ENCODE peak calls at places on chromosomes 11 and 22, in seven cellular contexts. X is IMR-90, B is neuronal stem cell, T is H1, A is H9, E is mesenchymal stem cell, P is trophoblast cell. F is an unnamed sample. For H3K4me1 and H3K27me3, the result is how much of the 10 kb centered on the place peaks cover.

GRCh38 chr11:108616549-108616948 is 23.0 kb upstream of the EXPH5 start:
- DNase-seq in X (peak), T (no peak), A (no peak), B (no peak), E (peak), P (peak), F (peak)

GRCh38 chr11:43116071-43116470 is 195.7 kb upstream of the API5 start:
- DNase-seq in A (no peak), P (no peak), T (no peak), B (no peak), E (no peak), X (no peak), F (no peak)

GRCh38 chr11:98056945-98057344 is 963.8 kb upstream of the CNTN5 start:
- DNase-seq in B (no peak), A (no peak), T (no peak), X (no peak), P (no peak), E (no peak), F (peak)

GRCh38 chr11:31560842-31561476 is 51.4 kb downstream of the ELP4 start:
- DNase-seq in T (no peak), P (no peak), E (no peak), X (no peak), B (no peak), A (no peak), F (no peak)

GRCh38 chr11:128346808-128347207 is 240.6 kb downstream of the ETS1 start:
- DNase-seq in T (no peak), B (no peak), A (no peak), P (no peak), E (no peak), X (peak), F (no peak)

GRCh38 chr11:74524501-74524900 is 31.0 kb upstream of the LIPT2 start:
- DNase-seq in T (no peak), B (no peak), P (no peak), A (no peak), X (no peak), E (no peak), F (no peak)

GRCh38 chr11:561148-562003 is 606 bp downstream of the RASSF7 start:
- DNase-seq in T (no peak), A (no peak), P (no peak), E (no peak), X (no peak), B (no peak), F (peak)

GRCh38 chr11:16252373-16252772 is 104.0 kb downstream of the SOX6 start:
- DNase-seq in E (peak), X (peak), T (no peak), A (peak), B (no peak), P (no peak), F (peak)

GRCh38 chr22:33806191-33806590 is 114.1 kb downstream of the LARGE1 start:
- DNase-seq in P (no peak), X (peak), A (no peak), T (no peak), E (peak), B (no peak), F (no peak)

GRCh38 chr22:25347752-25348102 is 128.3 kb downstream of the CRYBB2 start:
- DNase-seq in E (no peak), P (no peak), T (no peak), X (peak), B (no peak), A (no peak), F (no peak)

GRCh38 chr11:12728417-12728816 is 54.2 kb downstream of the TEAD1 start:
- DNase-seq in E (no peak), T (no peak), A (no peak), B (no peak), X (peak), P (no peak), F (no peak)

GRCh38 chr11:12725047-12725862 is 51.0 kb downstream of the TEAD1 start:
- DNase-seq in P (peak), A (no peak), T (no peak), E (peak), B (no peak), X (no peak), F (no peak)

GRCh38 chr11:12724301-12725046 is 50.3 kb downstream of the TEAD1 start:
- DNase-seq in X (peak), B (no peak), A (peak), P (no peak), T (peak), E (peak), F (peak)

GRCh38 chr11:12727556-12728070 is 53.4 kb downstream of the TEAD1 start:
- DNase-seq in A (no peak), B (no peak), X (peak), E (no peak), P (no peak), T (no peak), F (no peak)

GRCh38 chr11:12725863-12726666 is 51.8 kb downstream of the TEAD1 start:
- DNase-seq in T (no peak), A (no peak), E (peak), X (peak), P (peak), B (no peak), F (no peak)
- H3K4me1 ChIP-seq in T (under half), A (under half), E (under half), X (half or more), P (half or more), B (under half), F (under half)

DNA sequence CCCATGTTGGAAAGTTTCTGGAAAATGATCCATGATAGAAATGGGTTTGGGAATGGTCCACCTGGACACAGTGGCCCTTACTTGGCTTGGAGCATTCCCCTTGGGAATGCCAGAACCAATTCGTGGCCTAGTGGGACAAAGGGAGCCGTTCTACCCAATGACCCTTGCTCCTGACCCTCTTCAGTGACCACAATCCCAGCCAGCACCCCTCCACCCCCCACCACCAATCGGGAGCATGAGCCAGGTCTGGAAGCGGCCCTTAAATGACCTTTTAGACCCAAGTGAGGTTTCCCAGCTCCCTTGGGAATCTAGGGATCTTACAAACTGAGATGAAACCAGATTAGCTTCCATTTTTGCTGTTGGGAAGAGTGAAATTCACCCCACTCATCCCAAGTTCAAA is 51.3 kb upstream of the CDON start:
- DNase-seq in P (no peak), T (no peak), A (no peak), X (no peak), B (no peak), E (no peak), F (no peak)
- H3K27me3 ChIP-seq in P (under half), T (under half), A (under half), X (under half), B (under half), E (under half), F (under half)

DNA sequence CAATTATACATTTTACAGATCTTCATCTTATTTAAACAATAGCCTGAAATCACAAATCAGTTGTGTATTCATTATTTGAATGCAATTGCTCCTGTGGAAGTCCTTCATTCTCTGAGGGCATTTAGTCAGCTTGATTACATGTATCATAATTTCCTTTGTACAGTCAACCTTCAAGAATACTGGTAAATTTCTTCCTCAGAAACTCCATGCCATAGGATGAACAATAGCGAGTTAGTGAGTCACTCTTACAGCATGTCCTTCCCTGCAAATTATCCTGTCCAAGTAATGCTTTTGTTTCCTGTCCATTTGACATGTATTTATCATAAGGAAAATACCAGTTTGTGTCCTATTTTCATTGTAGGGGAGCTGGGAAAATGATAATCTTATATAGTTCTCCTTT is 3.8 kb downstream of the OR10S1 start:
- DNase-seq in T (no peak), B (no peak), A (no peak), P (no peak), E (peak), X (peak), F (no peak)
- H2BK120ac ChIP-seq in T (no peak), B (no peak), A (no peak), P (no peak), E (no peak), X (no peak), F (no peak)

DNA sequence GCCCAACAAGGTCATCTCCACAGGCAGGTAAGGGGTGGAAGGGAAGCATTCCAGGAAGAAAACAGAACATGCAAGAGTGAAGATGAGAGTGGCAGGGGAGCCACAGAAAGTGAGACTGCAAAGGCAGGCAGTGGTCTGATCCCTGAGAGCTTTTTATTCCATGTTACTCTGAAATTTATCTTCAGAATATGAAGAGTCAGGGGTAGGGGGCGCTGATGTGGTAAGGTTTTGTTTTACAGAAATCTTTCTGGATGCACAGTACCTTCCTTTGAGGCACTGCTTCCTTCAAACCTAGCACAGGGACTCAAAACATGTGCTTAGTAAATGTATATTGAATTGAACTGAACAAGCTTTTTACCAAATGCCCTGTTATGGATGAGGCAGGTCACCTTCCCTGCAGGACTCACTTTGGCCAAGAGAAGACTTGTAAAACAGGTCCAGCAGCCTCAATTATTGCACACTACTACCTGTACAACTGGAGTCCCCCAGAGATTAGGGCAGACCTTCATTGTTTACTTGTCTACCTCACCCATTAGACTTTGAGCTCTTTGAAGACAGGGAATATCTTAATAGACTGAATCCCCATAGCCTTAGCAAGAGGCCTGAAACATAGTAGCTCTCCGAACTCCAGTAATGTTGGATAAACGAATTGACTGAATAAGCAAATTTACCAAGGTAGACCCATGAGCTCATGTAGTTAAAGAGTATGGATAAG is 2.2 kb downstream of the PAK1 start:
- DNase-seq in B (no peak), T (no peak), X (no peak), A (no peak), E (no peak), P (peak), F (peak)
- H3K4me1 ChIP-seq in B (under half), T (under half), X (under half), A (under half), E (under half), P (under half), F (under half)

GRCh38 chr22:35128637-35129036 is 62.7 kb downstream of the ISX start:
- DNase-seq in T (no peak), B (no peak), P (no peak), A (no peak), X (no peak), E (no peak), F (no peak)

GRCh38 chr22:35132568-35132967 is 66.6 kb downstream of the ISX start:
- DNase-seq in T (no peak), X (no peak), B (no peak), E (no peak), P (no peak), A (no peak), F (no peak)

GRCh38 chr22:35124674-35125219 is 58.8 kb downstream of the ISX start:
- DNase-seq in T (no peak), X (no peak), B (no peak), P (no peak), A (no peak), E (no peak), F (no peak)

GRCh38 chr22:35131423-35132050 is 65.6 kb downstream of the ISX start:
- DNase-seq in A (no peak), P (no peak), T (no peak), X (no peak), E (no peak), B (no peak), F (peak)

DNA sequence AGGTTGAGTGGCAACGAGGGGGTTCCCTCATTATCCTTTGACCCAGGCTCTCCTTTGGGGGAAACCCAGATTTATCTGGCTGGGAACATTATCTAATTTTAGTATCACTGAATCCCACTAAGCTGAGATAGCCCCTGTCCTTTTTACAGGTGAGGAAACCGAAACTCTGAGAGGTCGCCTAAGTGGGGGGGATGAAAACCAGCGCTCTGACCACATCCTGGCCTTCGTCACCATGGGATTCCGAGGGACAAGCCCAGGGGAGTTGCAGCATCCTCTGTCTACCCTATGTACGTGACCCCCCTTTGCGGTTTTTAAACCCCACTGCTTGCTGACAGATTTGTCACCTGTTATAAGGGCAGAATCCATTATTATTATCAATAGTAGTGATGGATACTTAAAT is 61.0 kb downstream of the ISX start:
- DNase-seq in E (no peak), B (no peak), A (no peak), T (no peak), X (no peak), P (no peak), F (no peak)
- H3K27me3 ChIP-seq in E (under half), B (under half), A (under half), T (under half), X (under half), P (under half), F (under half)

GRCh38 chr22:19808873-19809478 is 45.7 kb downstream of the GNB1L start:
- DNase-seq in X (no peak), A (no peak), T (no peak), E (no peak), B (no peak), P (no peak), F (no peak)
- H2BK120ac ChIP-seq in X (no peak), A (no peak), T (no peak), E (no peak), B (no peak), P (no peak), F (no peak)

DNA sequence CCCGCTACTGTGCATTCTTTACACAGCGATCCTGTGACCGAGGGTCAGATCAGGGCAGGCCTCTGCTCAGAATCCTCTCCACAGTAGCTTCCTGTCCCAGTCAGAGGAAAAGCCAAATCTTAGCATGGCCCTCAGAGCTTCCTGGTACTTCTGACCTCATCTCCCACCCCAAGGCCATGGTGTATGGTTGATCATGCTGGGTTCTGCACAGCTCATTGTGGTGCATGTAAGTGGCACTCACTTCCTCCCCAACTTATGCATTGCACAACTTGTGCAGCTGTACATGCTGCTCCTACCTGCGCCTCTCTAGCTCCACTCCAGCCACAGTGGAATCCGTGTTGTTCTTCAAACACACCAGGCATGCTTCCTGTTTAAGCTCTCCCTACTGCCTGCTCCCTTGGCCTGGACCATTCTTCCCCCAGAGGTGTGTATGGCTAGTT is 20.3 kb downstream of the BMAL1 start:
- DNase-seq in T (no peak), E (peak), X (no peak), P (no peak), A (no peak), B (no peak), F (no peak)
- H3K4me1 ChIP-seq in T (under half), E (under half), X (under half), P (under half), A (under half), B (under half), F (under half)

GRCh38 chr22:35134637-35135036 is 68.7 kb downstream of the ISX start:
- DNase-seq in P (no peak), T (no peak), X (no peak), B (no peak), A (no peak), E (no peak), F (peak)
- H3K27me3 ChIP-seq in P (under half), T (under half), X (under half), B (under half), A (under half), E (under half), F (under half)

DNA sequence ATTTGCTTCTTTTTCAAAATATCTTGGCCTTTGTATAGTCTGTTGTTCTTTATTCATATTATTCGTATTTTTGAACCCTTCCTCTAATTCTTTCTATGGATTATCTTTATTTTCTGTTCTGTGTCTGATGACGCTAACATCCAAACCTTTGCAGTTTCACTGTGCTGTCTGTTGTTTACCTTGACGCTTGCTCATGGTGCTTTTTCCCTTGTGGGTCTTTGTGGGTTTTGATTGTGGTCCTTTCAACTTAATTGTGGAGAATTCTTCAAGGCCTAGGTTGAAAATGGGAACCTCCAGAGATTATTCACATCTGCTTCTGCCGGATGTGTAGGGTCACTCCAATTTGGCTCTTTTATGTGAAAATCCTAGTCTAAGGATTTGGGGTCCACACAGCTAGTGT is 34.6 kb downstream of the PARVG start:
- DNase-seq in B (no peak), P (no peak), A (no peak), E (no peak), T (no peak), X (no peak), F (no peak)
- H2BK120ac ChIP-seq in B (no peak), P (no peak), A (no peak), E (no peak), T (no peak), X (no peak), F (no peak)